ENCODE peak calls at places on chromosomes 3 and 15, in four cellular contexts. One of them, this sample, is unnamed.
A peak's percentile ranks its signal among the peaks of the same experiment; 100 is the strongest.

GRCh38 chr3:87350367-87351199 is 74.2 kb upstream of the POU1F1 start:
- DNase-seq in activated CD8-positive, alpha-beta memory T cell treated with anti-CD3 and anti-CD28 coated beads, Interleukin-2, amount 10 ng/mL, durations not matched to agents 7 days and 5 days: no peak
- DNase-seq in esophagus squamous epithelium: no peak
- DNase-seq in SK-N-MC: peak; percentile 60
- DNase-seq in this sample: peak; percentile 53

GRCh38 chr3:126424751-126425150 is 30.0 kb downstream of the CFAP100 start:
- DNase-seq in activated CD8-positive, alpha-beta memory T cell treated with anti-CD3 and anti-CD28 coated beads, Interleukin-2, amount 10 ng/mL, durations not matched to agents 7 days and 5 days: no peak
- DNase-seq in esophagus squamous epithelium: no peak
- DNase-seq in SK-N-MC: no peak
- DNase-seq in this sample: no peak

GRCh38 chr3:169496402-169496801 is 167.1 kb downstream of the MECOM start:
- DNase-seq in activated CD8-positive, alpha-beta memory T cell treated with anti-CD3 and anti-CD28 coated beads, Interleukin-2, amount 10 ng/mL, durations not matched to agents 7 days and 5 days: no peak
- DNase-seq in esophagus squamous epithelium: no peak
- DNase-seq in SK-N-MC: no peak
- DNase-seq in this sample: no peak

GRCh38 chr3:126937533-126938432 is 45.1 kb upstream of the PLXNA1 start:
- DNase-seq in activated CD8-positive, alpha-beta memory T cell treated with anti-CD3 and anti-CD28 coated beads, Interleukin-2, amount 10 ng/mL, durations not matched to agents 7 days and 5 days: no peak
- DNase-seq in esophagus squamous epithelium: no peak
- DNase-seq in SK-N-MC: no peak
- DNase-seq in this sample: no peak

GRCh38 chr3:192332386-192333291 is 394.7 kb downstream of the FGF12 start:
- DNase-seq in activated CD8-positive, alpha-beta memory T cell treated with anti-CD3 and anti-CD28 coated beads, Interleukin-2, amount 10 ng/mL, durations not matched to agents 7 days and 5 days: no peak
- DNase-seq in esophagus squamous epithelium: no peak
- DNase-seq in SK-N-MC: no peak
- DNase-seq in this sample: no peak

GRCh38 chr3:107881517-107881916 is 209.3 kb downstream of the CD47 start:
- DNase-seq in activated CD8-positive, alpha-beta memory T cell treated with anti-CD3 and anti-CD28 coated beads, Interleukin-2, amount 10 ng/mL, durations not matched to agents 7 days and 5 days: no peak
- DNase-seq in esophagus squamous epithelium: no peak
- DNase-seq in SK-N-MC: no peak
- DNase-seq in this sample: no peak

GRCh38 chr15:68389936-68390790 is 41.8 kb downstream of the ITGA11 start:
- DNase-seq in activated CD8-positive, alpha-beta memory T cell treated with anti-CD3 and anti-CD28 coated beads, Interleukin-2, amount 10 ng/mL, durations not matched to agents 7 days and 5 days: peak; percentile 85
- DNase-seq in esophagus squamous epithelium: no peak
- DNase-seq in SK-N-MC: peak; percentile 58
- DNase-seq in this sample: peak; percentile 40

GRCh38 chr15:57861805-57862586 is 155.5 kb downstream of the POLR2M start:
- DNase-seq in activated CD8-positive, alpha-beta memory T cell treated with anti-CD3 and anti-CD28 coated beads, Interleukin-2, amount 10 ng/mL, durations not matched to agents 7 days and 5 days: no peak
- DNase-seq in esophagus squamous epithelium: no peak
- DNase-seq in SK-N-MC: no peak
- DNase-seq in this sample: no peak

GRCh38 chr3:143644370-143645089 is 203.7 kb downstream of the SLC9A9 start:
- DNase-seq in activated CD8-positive, alpha-beta memory T cell treated with anti-CD3 and anti-CD28 coated beads, Interleukin-2, amount 10 ng/mL, durations not matched to agents 7 days and 5 days: no peak
- DNase-seq in esophagus squamous epithelium: no peak
- DNase-seq in SK-N-MC: no peak
- DNase-seq in this sample: peak; percentile 42

GRCh38 chr3:36403661-36404060 is 23.4 kb downstream of the STAC start:
- DNase-seq in activated CD8-positive, alpha-beta memory T cell treated with anti-CD3 and anti-CD28 coated beads, Interleukin-2, amount 10 ng/mL, durations not matched to agents 7 days and 5 days: no peak
- DNase-seq in esophagus squamous epithelium: no peak
- DNase-seq in SK-N-MC: no peak
- DNase-seq in this sample: no peak

GRCh38 chr3:5136619-5137429 is 14.7 kb downstream of the ARL8B start:
- DNase-seq in activated CD8-positive, alpha-beta memory T cell treated with anti-CD3 and anti-CD28 coated beads, Interleukin-2, amount 10 ng/mL, durations not matched to agents 7 days and 5 days: peak; percentile 46
- DNase-seq in esophagus squamous epithelium: no peak
- DNase-seq in SK-N-MC: no peak
- DNase-seq in this sample: peak; percentile 63

GRCh38 chr3:66655119-66655518 is 154.3 kb upstream of the LRIG1 start:
- DNase-seq in activated CD8-positive, alpha-beta memory T cell treated with anti-CD3 and anti-CD28 coated beads, Interleukin-2, amount 10 ng/mL, durations not matched to agents 7 days and 5 days: no peak
- DNase-seq in esophagus squamous epithelium: no peak
- DNase-seq in SK-N-MC: no peak
- DNase-seq in this sample: no peak

GRCh38 chr3:16322189-16322588 is 57.2 kb downstream of the OXNAD1 start:
- DNase-seq in activated CD8-positive, alpha-beta memory T cell treated with anti-CD3 and anti-CD28 coated beads, Interleukin-2, amount 10 ng/mL, durations not matched to agents 7 days and 5 days: no peak
- DNase-seq in esophagus squamous epithelium: no peak
- DNase-seq in SK-N-MC: no peak
- DNase-seq in this sample: peak; percentile 11

GRCh38 chr3:53730565-53730964 is 115.7 kb downstream of the CHDH start:
- DNase-seq in activated CD8-positive, alpha-beta memory T cell treated with anti-CD3 and anti-CD28 coated beads, Interleukin-2, amount 10 ng/mL, durations not matched to agents 7 days and 5 days: no peak
- DNase-seq in esophagus squamous epithelium: no peak
- DNase-seq in SK-N-MC: no peak
- DNase-seq in this sample: no peak

GRCh38 chr3:21722301-21722700 is 28.7 kb downstream of the ZNF385D start:
- DNase-seq in activated CD8-positive, alpha-beta memory T cell treated with anti-CD3 and anti-CD28 coated beads, Interleukin-2, amount 10 ng/mL, durations not matched to agents 7 days and 5 days: no peak
- DNase-seq in esophagus squamous epithelium: no peak
- DNase-seq in SK-N-MC: no peak
- DNase-seq in this sample: no peak

GRCh38 chr3:52393131-52393807 is 51.6 kb downstream of the SEMA3G start:
- DNase-seq in activated CD8-positive, alpha-beta memory T cell treated with anti-CD3 and anti-CD28 coated beads, Interleukin-2, amount 10 ng/mL, durations not matched to agents 7 days and 5 days: no peak
- DNase-seq in esophagus squamous epithelium: no peak
- DNase-seq in SK-N-MC: no peak
- DNase-seq in this sample: no peak

GRCh38 chr3:123046262-123046873 is 18.8 kb upstream of the SEMA5B start:
- DNase-seq in activated CD8-positive, alpha-beta memory T cell treated with anti-CD3 and anti-CD28 coated beads, Interleukin-2, amount 10 ng/mL, durations not matched to agents 7 days and 5 days: no peak
- DNase-seq in esophagus squamous epithelium: no peak
- DNase-seq in SK-N-MC: no peak
- DNase-seq in this sample: no peak

GRCh38 chr3:8371085-8371551 is 130.5 kb upstream of the LMCD1 start:
- DNase-seq in activated CD8-positive, alpha-beta memory T cell treated with anti-CD3 and anti-CD28 coated beads, Interleukin-2, amount 10 ng/mL, durations not matched to agents 7 days and 5 days: no peak
- DNase-seq in esophagus squamous epithelium: no peak
- DNase-seq in SK-N-MC: no peak
- DNase-seq in this sample: no peak

GRCh38 chr15:101664303-101664913 is 12.2 kb upstream of the TM2D3 start:
- DNase-seq in activated CD8-positive, alpha-beta memory T cell treated with anti-CD3 and anti-CD28 coated beads, Interleukin-2, amount 10 ng/mL, durations not matched to agents 7 days and 5 days: no peak
- DNase-seq in esophagus squamous epithelium: no peak
- DNase-seq in SK-N-MC: no peak
- DNase-seq in this sample: no peak

GRCh38 chr15:81643773-81644172 is 269.8 kb upstream of the TMC3 start:
- DNase-seq in activated CD8-positive, alpha-beta memory T cell treated with anti-CD3 and anti-CD28 coated beads, Interleukin-2, amount 10 ng/mL, durations not matched to agents 7 days and 5 days: no peak
- DNase-seq in esophagus squamous epithelium: no peak
- DNase-seq in SK-N-MC: no peak
- DNase-seq in this sample: no peak

GRCh38 chr3:169432692-169433432 is 230.7 kb downstream of the MECOM start:
- DNase-seq in activated CD8-positive, alpha-beta memory T cell treated with anti-CD3 and anti-CD28 coated beads, Interleukin-2, amount 10 ng/mL, durations not matched to agents 7 days and 5 days: no peak
- DNase-seq in esophagus squamous epithelium: no peak
- DNase-seq in SK-N-MC: no peak
- DNase-seq in this sample: no peak

GRCh38 chr15:56667517-56667916 is 65.8 kb downstream of the ZNF280D start:
- DNase-seq in activated CD8-positive, alpha-beta memory T cell treated with anti-CD3 and anti-CD28 coated beads, Interleukin-2, amount 10 ng/mL, durations not matched to agents 7 days and 5 days: no peak
- DNase-seq in esophagus squamous epithelium: no peak
- DNase-seq in SK-N-MC: no peak
- DNase-seq in this sample: no peak

GRCh38 chr15:52103217-52104207 is 9.1 kb downstream of the BCL2L10 start:
- DNase-seq in activated CD8-positive, alpha-beta memory T cell treated with anti-CD3 and anti-CD28 coated beads, Interleukin-2, amount 10 ng/mL, durations not matched to agents 7 days and 5 days: peak; percentile 57
- DNase-seq in esophagus squamous epithelium: no peak
- DNase-seq in SK-N-MC: no peak
- DNase-seq in this sample: peak; percentile 77

GRCh38 chr3:37114251-37115145 is 59.9 kb downstream of the LRRFIP2 start:
- DNase-seq in activated CD8-positive, alpha-beta memory T cell treated with anti-CD3 and anti-CD28 coated beads, Interleukin-2, amount 10 ng/mL, durations not matched to agents 7 days and 5 days: no peak
- DNase-seq in esophagus squamous epithelium: no peak
- DNase-seq in SK-N-MC: no peak
- DNase-seq in this sample: no peak

GRCh38 chr3:124209426-124209825 is 217.5 kb upstream of the ROPN1 start:
- DNase-seq in activated CD8-positive, alpha-beta memory T cell treated with anti-CD3 and anti-CD28 coated beads, Interleukin-2, amount 10 ng/mL, durations not matched to agents 7 days and 5 days: no peak
- DNase-seq in esophagus squamous epithelium: no peak
- DNase-seq in SK-N-MC: no peak
- DNase-seq in this sample: no peak

GRCh38 chr15:85583404-85584390 is 203.3 kb downstream of the AKAP13 start:
- DNase-seq in activated CD8-positive, alpha-beta memory T cell treated with anti-CD3 and anti-CD28 coated beads, Interleukin-2, amount 10 ng/mL, durations not matched to agents 7 days and 5 days: peak; percentile 79
- DNase-seq in esophagus squamous epithelium: no peak
- DNase-seq in SK-N-MC: no peak
- DNase-seq in this sample: peak; percentile 53

GRCh38 chr15:39127151-39127815 is 453.6 kb upstream of the THBS1 start:
- DNase-seq in activated CD8-positive, alpha-beta memory T cell treated with anti-CD3 and anti-CD28 coated beads, Interleukin-2, amount 10 ng/mL, durations not matched to agents 7 days and 5 days: no peak
- DNase-seq in esophagus squamous epithelium: no peak
- DNase-seq in SK-N-MC: no peak
- DNase-seq in this sample: no peak

GRCh38 chr3:16448691-16449090 is 64.8 kb downstream of the RFTN1 start:
- DNase-seq in activated CD8-positive, alpha-beta memory T cell treated with anti-CD3 and anti-CD28 coated beads, Interleukin-2, amount 10 ng/mL, durations not matched to agents 7 days and 5 days: no peak
- DNase-seq in esophagus squamous epithelium: no peak
- DNase-seq in SK-N-MC: no peak
- DNase-seq in this sample: no peak

GRCh38 chr3:81925385-81925784 is 163.9 kb upstream of the GBE1 start:
- DNase-seq in activated CD8-positive, alpha-beta memory T cell treated with anti-CD3 and anti-CD28 coated beads, Interleukin-2, amount 10 ng/mL, durations not matched to agents 7 days and 5 days: no peak
- DNase-seq in esophagus squamous epithelium: no peak
- DNase-seq in SK-N-MC: no peak
- DNase-seq in this sample: no peak

GRCh38 chr15:41417418-41417811 is 520 bp downstream of the RTF1 start:
- DNase-seq in activated CD8-positive, alpha-beta memory T cell treated with anti-CD3 and anti-CD28 coated beads, Interleukin-2, amount 10 ng/mL, durations not matched to agents 7 days and 5 days: peak; percentile 61
- DNase-seq in esophagus squamous epithelium: no peak
- DNase-seq in SK-N-MC: no peak
- DNase-seq in this sample: peak; percentile 59

This sample was measured in GM10248.